ENCODE peak calls at places on chromosomes 12 and 14, in four cellular contexts. U, M, A and N are unnamed samples.

GRCh38 chr12:42587564-42588307 is 1.8 kb downstream of the PRICKLE1 start:
- DNase-seq in U (no peak), M (peak), A (no peak), N (no peak)

GRCh38 chr12:49515266-49515665 is 23.6 kb upstream of the KCNH3 start:
- DNase-seq in U (peak), M (no peak), A (no peak), N (no peak)

GRCh38 chr14:32073537-32074189 is 3.4 kb upstream of the ARHGAP5 start:
- DNase-seq in U (peak), M (peak), A (no peak), N (no peak)

GRCh38 chr12:116495260-116495659 is 63.9 kb upstream of the MAP1LC3B2 start:
- DNase-seq in U (peak), M (peak), A (no peak), N (no peak)

GRCh38 chr12:58086006-58086405 is 144.6 kb downstream of the ATP23 start:
- DNase-seq in U (no peak), M (no peak), A (no peak), N (no peak)

GRCh38 chr12:13254311-13254710 is 57.8 kb downstream of the EMP1 start:
- DNase-seq in U (no peak), M (peak), A (no peak), N (no peak)

GRCh38 chr12:58727526-58727925 is 192.8 kb downstream of the LRIG3 start:
- DNase-seq in U (peak), M (no peak), A (no peak), N (no peak)

GRCh38 chr12:102638777-102639176 is 158.4 kb upstream of the IGF1 start:
- DNase-seq in U (no peak), M (no peak), A (no peak), N (no peak)

GRCh38 chr12:11839093-11839641 is 189.7 kb downstream of the ETV6 start:
- DNase-seq in U (no peak), M (no peak), A (no peak), N (peak)

DNA sequence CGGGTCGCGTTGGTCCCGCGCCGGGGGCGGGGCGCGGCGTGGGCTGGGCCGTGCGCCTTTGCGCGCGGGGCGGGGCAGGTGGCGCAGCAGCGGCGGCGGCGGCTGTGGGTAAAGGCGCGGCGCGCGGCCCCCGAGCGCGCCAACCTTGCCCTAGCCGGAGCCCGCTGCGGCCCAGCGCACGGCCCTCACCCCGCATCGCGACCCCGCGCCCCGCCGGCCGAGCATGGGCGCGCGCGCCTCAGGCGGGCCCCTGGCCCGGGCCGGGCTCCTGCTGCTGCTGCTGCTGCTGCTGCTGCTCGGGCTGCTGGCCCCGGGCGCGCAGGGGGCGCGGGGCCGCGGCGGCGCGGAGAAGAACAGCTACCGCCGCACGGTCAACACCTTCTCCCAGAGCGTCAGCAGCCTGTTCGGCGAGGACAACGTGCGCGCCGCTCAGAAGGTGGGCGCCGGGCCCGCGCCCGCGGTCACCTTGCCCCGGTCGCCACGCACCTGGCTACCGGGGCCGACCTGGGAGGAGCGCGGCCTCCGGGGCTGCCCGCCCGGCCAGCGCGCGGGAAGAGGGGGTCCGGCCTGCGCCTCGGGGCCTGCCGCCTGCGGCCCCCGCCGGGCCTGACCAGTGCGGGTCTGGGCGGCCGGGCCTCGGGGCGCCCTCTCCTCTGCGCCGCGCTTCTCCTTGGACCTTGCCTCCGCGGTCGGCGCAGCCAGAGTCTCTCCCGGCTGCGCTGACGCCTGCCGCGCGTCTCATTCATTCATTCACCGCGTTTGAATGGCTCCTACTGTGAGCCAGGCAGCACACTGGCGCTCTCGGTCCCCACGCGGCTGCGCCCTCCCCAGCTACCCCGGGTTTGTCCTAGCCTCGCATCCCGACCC is at the start of gene BRI3BP:
- DNase-seq in U (peak), M (peak), A (peak), N (peak)
- TF ChIP-seq CTCF in U (no peak), M (no peak), A (no peak), N (no peak)

GRCh38 chr12:114131824-114132223 is 165.7 kb upstream of the RBM19 start:
- DNase-seq in U (no peak), M (peak), A (no peak), N (no peak)
- TF ChIP-seq CTCF in U (no peak), M (peak), A (no peak), N (no peak)

GRCh38 chr12:53381739-53382630 is 2.0 kb downstream of the SP1 start:
- DNase-seq in U (peak), M (peak), A (peak), N (peak)
- TF ChIP-seq CTCF in U (peak), M (peak), A (peak), N (peak)

GRCh38 chr14:21241218-21241819 is 27.9 kb downstream of the HNRNPC start:
- DNase-seq in U (no peak), M (no peak), A (no peak), N (no peak)
- TF ChIP-seq CTCF in U (no peak), M (peak), A (peak), N (no peak)